ENCODE peak calls at places on chromosomes 16 and 17, in five cellular contexts. One of them, this sample, is unnamed.

GRCh38 chr17:4566785-4567184 is 6.4 kb upstream of the GGT6 start:
- DNase-seq in AG04450: no peak
- DNase-seq in right atrium auricular region: peak; percentile 64
- DNase-seq in A549: peak; percentile 70
- DNase-seq in mammary epithelial cell: peak; percentile 45
- DNase-seq in this sample: peak; percentile 68

GRCh38 chr17:46170609-46171432 is 22.4 kb downstream of the KANSL1 start:
- DNase-seq in AG04450: no peak
- DNase-seq in right atrium auricular region: no peak
- DNase-seq in A549: no peak
- DNase-seq in mammary epithelial cell: no peak
- DNase-seq in this sample: no peak

GRCh38 chr16:55057866-55058265 is 127.2 kb downstream of the IRX5 start:
- DNase-seq in AG04450: no peak
- DNase-seq in right atrium auricular region: no peak
- DNase-seq in A549: no peak
- DNase-seq in mammary epithelial cell: no peak
- DNase-seq in this sample: no peak

GRCh38 chr17:48561894-48562810 is 16.0 kb downstream of the HOXB4 start:
- DNase-seq in AG04450: no peak
- DNase-seq in right atrium auricular region: no peak
- DNase-seq in A549: no peak
- DNase-seq in mammary epithelial cell: no peak
- DNase-seq in this sample: no peak

GRCh38 chr17:38730526-38731379 is 612 bp downstream of the CISD3 start:
- DNase-seq in AG04450: no peak
- DNase-seq in right atrium auricular region: peak; percentile 79
- DNase-seq in A549: peak; percentile 65
- DNase-seq in mammary epithelial cell: peak; percentile 53
- DNase-seq in this sample: peak; percentile 39

GRCh38 chr16:24499193-24499814 is 40.1 kb upstream of the RBBP6 start:
- DNase-seq in AG04450: no peak
- DNase-seq in right atrium auricular region: no peak
- DNase-seq in A549: peak; percentile 57
- DNase-seq in mammary epithelial cell: peak; percentile 39
- DNase-seq in this sample: peak; percentile 53

GRCh38 chr17:3695723-3696411 is at the start of gene P2RX5:
- DNase-seq in AG04450: no peak
- DNase-seq in right atrium auricular region: no peak
- DNase-seq in A549: no peak
- DNase-seq in mammary epithelial cell: peak; percentile 13
- DNase-seq in this sample: peak; percentile 27

GRCh38 chr17:2337811-2338657 is 733 bp downstream of the SGSM2 start:
- DNase-seq in AG04450: no peak
- DNase-seq in right atrium auricular region: no peak
- DNase-seq in A549: peak; percentile 65
- DNase-seq in mammary epithelial cell: peak; percentile 34
- DNase-seq in this sample: peak; percentile 65

GRCh38 chr16:82715160-82715559 is 88.4 kb downstream of the CDH13 start:
- DNase-seq in AG04450: no peak
- DNase-seq in right atrium auricular region: no peak
- DNase-seq in A549: no peak
- DNase-seq in mammary epithelial cell: no peak
- DNase-seq in this sample: no peak

GRCh38 chr16:76956801-76957200 is 234.2 kb upstream of the MON1B start:
- DNase-seq in AG04450: no peak
- DNase-seq in right atrium auricular region: no peak
- DNase-seq in A549: no peak
- DNase-seq in mammary epithelial cell: no peak
- DNase-seq in this sample: no peak

GRCh38 chr16:89657442-89658220 is at the start of the genes CHMP1A and SPATA33:
- DNase-seq in AG04450: peak; percentile 50
- DNase-seq in right atrium auricular region: peak; percentile 85
- DNase-seq in A549: peak; percentile 91
- DNase-seq in mammary epithelial cell: peak; percentile 86
- DNase-seq in this sample: peak; percentile 87

GRCh38 chr16:29876186-29876577 is 13.2 kb upstream of the CDIPT start:
- DNase-seq in AG04450: no peak
- DNase-seq in right atrium auricular region: no peak
- DNase-seq in A549: no peak
- DNase-seq in mammary epithelial cell: no peak
- DNase-seq in this sample: no peak
- H3K4me3 ChIP-seq in AG04450: peak overlapping the region; percentile 44
- H3K4me3 ChIP-seq in right atrium auricular region: peak overlapping the region; percentile 24
- H3K4me3 ChIP-seq in A549: peak overlapping the region; percentile 43
- H3K4me3 ChIP-seq in mammary epithelial cell: no peak overlapping the region
- H3K4me3 ChIP-seq in this sample: no peak overlapping the region

DNA sequence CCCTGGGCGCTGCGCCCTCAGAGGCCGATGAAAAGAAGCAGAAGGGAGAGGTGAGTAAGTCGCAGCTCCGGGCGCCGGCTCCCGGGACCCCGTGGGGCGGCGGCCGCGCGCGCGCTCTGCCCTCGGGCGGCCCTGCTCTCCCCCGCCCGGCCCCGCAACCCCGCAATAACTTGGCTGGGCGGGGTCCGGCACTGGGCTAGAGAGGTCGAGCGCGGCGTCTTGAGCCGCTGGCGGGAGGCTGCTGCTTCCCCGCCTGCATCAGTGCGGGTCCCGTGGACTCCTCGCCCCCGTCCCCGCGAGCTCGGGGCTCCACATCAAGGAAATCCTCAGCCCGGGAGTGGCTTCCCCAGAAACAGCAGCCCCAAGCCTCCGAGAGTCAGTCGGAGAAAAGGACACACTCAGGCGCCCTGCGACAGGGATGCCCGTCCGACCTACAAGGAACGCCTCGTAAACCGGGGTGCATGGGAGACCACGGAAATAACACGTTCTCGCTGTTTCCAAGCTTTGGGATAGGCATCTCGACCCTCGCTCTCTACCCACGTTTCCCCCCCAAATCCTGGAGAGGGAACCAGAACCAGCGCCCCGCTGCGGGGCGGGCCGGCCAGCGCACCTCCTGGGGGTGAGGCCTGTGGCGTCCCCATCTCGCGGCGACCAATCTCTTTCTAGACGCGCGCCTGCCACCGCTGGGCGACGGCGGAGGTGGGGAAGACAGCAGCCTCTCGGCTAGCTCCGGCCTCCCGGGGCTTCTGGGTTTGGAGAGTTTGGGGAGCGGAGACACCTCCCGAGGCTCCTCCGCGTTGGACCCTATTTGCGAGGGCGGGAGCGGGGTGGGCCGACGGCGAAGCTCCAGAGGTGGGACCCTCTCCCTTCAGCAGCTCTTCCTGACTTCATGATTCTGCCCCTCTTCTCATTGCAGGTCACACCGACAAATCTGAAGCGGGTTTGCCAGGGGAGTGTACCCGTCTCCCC is 809 bp upstream of the ABHD15 start:
- DNase-seq in AG04450: no peak
- DNase-seq in right atrium auricular region: peak; percentile 65
- DNase-seq in A549: peak; percentile 85
- DNase-seq in mammary epithelial cell: peak; percentile 59
- DNase-seq in this sample: peak; percentile 54
- TF ChIP-seq CTCF in AG04450: peak; percentile 22
- TF ChIP-seq CTCF in right atrium auricular region: peak; percentile 46
- TF ChIP-seq CTCF in A549: peak; percentile 53
- TF ChIP-seq CTCF in mammary epithelial cell: peak; percentile 12
- TF ChIP-seq CTCF in this sample: peak; percentile 24

GRCh38 chr16:1379863-1380174 is 28.1 kb downstream of the GNPTG start:
- DNase-seq in AG04450: no peak
- DNase-seq in right atrium auricular region: no peak
- DNase-seq in A549: no peak
- DNase-seq in mammary epithelial cell: no peak
- DNase-seq in this sample: no peak

GRCh38 chr16:1378804-1379053 is 27.0 kb downstream of the GNPTG start:
- DNase-seq in AG04450: no peak
- DNase-seq in right atrium auricular region: no peak
- DNase-seq in A549: no peak
- DNase-seq in mammary epithelial cell: no peak
- DNase-seq in this sample: no peak

GRCh38 chr16:1378087-1378803 is 26.5 kb downstream of the GNPTG start:
- DNase-seq in AG04450: no peak
- DNase-seq in right atrium auricular region: no peak
- DNase-seq in A549: no peak
- DNase-seq in mammary epithelial cell: no peak
- DNase-seq in this sample: no peak

GRCh38 chr16:1380195-1380594 is 28.5 kb downstream of the GNPTG start:
- DNase-seq in AG04450: no peak
- DNase-seq in right atrium auricular region: no peak
- DNase-seq in A549: no peak
- DNase-seq in mammary epithelial cell: no peak
- DNase-seq in this sample: no peak

GRCh38 chr16:1379054-1379862 is 27.5 kb downstream of the GNPTG start:
- DNase-seq in AG04450: peak; percentile 13
- DNase-seq in right atrium auricular region: peak; percentile 92
- DNase-seq in A549: peak; percentile 79
- DNase-seq in mammary epithelial cell: peak; percentile 85
- DNase-seq in this sample: peak; percentile 86
- H3K4me3 ChIP-seq in AG04450: peak overlapping the region; percentile 57
- H3K4me3 ChIP-seq in right atrium auricular region: peak overlapping the region; percentile 70
- H3K4me3 ChIP-seq in A549: peak overlapping the region; percentile 70
- H3K4me3 ChIP-seq in mammary epithelial cell: peak overlapping the region; percentile 36
- H3K4me3 ChIP-seq in this sample: peak overlapping the region; percentile 41

GRCh38 chr17:77312786-77313599 is 172.2 kb downstream of the SEC14L1 start:
- DNase-seq in AG04450: peak; percentile 67
- DNase-seq in right atrium auricular region: peak; percentile 86
- DNase-seq in A549: no peak
- DNase-seq in mammary epithelial cell: no peak
- DNase-seq in this sample: no peak
- TF ChIP-seq CTCF in AG04450: no peak
- TF ChIP-seq CTCF in right atrium auricular region: no peak
- TF ChIP-seq CTCF in A549: no peak
- TF ChIP-seq CTCF in mammary epithelial cell: no peak
- TF ChIP-seq CTCF in this sample: no peak

DNA sequence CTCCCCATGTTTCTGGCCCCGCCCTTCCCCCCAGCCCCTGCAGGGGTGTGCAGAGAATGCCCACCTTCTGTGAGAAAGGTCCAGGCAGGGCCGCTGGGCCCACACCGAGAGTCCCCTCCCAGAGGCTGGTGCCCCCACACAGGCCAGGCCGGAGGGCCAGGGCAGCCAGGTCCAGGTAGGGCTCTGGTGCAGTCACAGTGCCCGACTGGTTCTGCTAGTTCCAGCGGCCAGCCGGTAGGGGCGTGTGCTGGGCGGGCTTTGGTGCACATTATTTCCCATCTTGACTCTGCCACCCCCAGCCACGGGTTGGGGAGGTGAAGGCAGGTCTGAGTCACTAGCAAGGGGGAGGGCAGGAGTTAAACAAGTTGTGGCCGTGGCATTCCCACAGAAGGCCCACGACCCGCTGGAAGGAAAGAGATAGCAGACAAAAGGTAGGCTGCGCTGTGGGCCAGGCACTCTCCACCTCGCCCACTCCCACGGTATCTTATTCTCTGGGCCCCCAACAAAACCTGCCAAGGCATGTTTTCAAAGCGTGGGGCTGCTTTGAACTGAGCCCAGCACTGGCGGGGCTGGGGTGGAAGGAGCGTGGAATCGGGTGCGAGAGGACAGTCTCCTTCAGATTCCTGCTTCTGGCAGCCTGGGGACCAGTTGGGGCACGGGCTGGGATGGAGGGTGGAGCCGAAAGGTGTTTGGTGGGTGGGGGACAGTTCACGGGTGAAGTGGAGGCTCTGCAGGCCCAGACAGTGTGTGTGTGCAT is 1.9 kb downstream of the EPN3 start:
- DNase-seq in AG04450: no peak
- DNase-seq in right atrium auricular region: no peak
- DNase-seq in A549: peak; percentile 39
- DNase-seq in mammary epithelial cell: peak; percentile 86
- DNase-seq in this sample: peak; percentile 87
- H3K4me3 ChIP-seq in AG04450: no peak overlapping the region
- H3K4me3 ChIP-seq in right atrium auricular region: peak overlapping the region; percentile 47
- H3K4me3 ChIP-seq in A549: peak overlapping the region; percentile 15
- H3K4me3 ChIP-seq in mammary epithelial cell: peak overlapping the region; percentile 51
- H3K4me3 ChIP-seq in this sample: peak overlapping the region; percentile 77

GRCh38 chr17:56475121-56475520 is 118.4 kb upstream of the NOG start:
- DNase-seq in AG04450: no peak
- DNase-seq in right atrium auricular region: no peak
- DNase-seq in A549: no peak
- DNase-seq in mammary epithelial cell: no peak
- DNase-seq in this sample: no peak

GRCh38 chr17:56481654-56482053 is 111.8 kb upstream of the NOG start:
- DNase-seq in AG04450: no peak
- DNase-seq in right atrium auricular region: no peak
- DNase-seq in A549: no peak
- DNase-seq in mammary epithelial cell: no peak
- DNase-seq in this sample: no peak

GRCh38 chr17:56482229-56482628 is 111.3 kb upstream of the NOG start:
- DNase-seq in AG04450: no peak
- DNase-seq in right atrium auricular region: no peak
- DNase-seq in A549: no peak
- DNase-seq in mammary epithelial cell: no peak
- DNase-seq in this sample: no peak

DNA sequence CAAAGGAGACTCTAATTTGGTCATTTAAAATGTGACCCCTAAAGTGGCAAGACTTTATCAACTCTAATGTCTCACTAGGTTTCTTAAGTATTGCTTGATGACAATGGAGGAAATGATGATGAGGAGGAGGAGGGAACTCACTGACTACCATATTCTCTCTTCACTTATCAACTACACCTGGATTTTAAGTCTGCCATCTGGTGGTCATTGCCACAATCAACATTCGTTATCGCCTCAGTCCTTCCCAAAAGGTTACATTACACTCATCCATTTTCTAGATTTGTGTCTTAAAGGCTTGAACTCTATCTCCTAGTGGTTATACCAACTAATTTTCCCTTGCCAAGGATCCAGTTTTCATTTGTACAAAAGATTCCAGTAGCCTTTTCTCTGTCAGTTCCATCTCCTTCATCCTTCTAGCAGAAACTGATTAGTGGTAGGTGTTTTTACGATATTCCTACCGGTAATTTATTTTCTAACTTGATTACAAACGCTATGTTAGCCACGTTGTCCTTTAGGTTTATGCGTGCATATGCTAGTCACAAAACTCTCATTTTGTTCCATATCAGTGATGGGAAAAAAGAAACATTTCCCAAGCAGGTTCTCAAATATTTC is 114.6 kb upstream of the NOG start:
- DNase-seq in AG04450: no peak
- DNase-seq in right atrium auricular region: no peak
- DNase-seq in A549: peak; percentile 53
- DNase-seq in mammary epithelial cell: peak; percentile 32
- DNase-seq in this sample: peak; percentile 38
- TF ChIP-seq CTCF in AG04450: peak; percentile 57
- TF ChIP-seq CTCF in right atrium auricular region: no peak
- TF ChIP-seq CTCF in A549: peak; percentile 59
- TF ChIP-seq CTCF in mammary epithelial cell: peak; percentile 55
- TF ChIP-seq CTCF in this sample: peak; percentile 52

GRCh38 chr16:3165111-3165822 is 22.7 kb upstream of the OR1F1 start:
- DNase-seq in AG04450: no peak
- DNase-seq in right atrium auricular region: no peak
- DNase-seq in A549: no peak
- DNase-seq in mammary epithelial cell: no peak
- DNase-seq in this sample: no peak
- H3K4me3 ChIP-seq in AG04450: no peak overlapping the region
- H3K4me3 ChIP-seq in right atrium auricular region: peak overlapping the region; percentile 30
- H3K4me3 ChIP-seq in A549: peak overlapping the region; percentile 26
- H3K4me3 ChIP-seq in mammary epithelial cell: no peak overlapping the region
- H3K4me3 ChIP-seq in this sample: no peak overlapping the region

GRCh38 chr16:9946022-9946720 is 236.1 kb downstream of the GRIN2A start:
- DNase-seq in AG04450: no peak
- DNase-seq in right atrium auricular region: no peak
- DNase-seq in A549: no peak
- DNase-seq in mammary epithelial cell: no peak
- DNase-seq in this sample: no peak
- TF ChIP-seq CTCF in AG04450: no peak
- TF ChIP-seq CTCF in right atrium auricular region: no peak
- TF ChIP-seq CTCF in A549: no peak
- TF ChIP-seq CTCF in mammary epithelial cell: no peak
- TF ChIP-seq CTCF in this sample: no peak

GRCh38 chr17:15288859-15289258 is 23.7 kb upstream of the PMP22 start:
- DNase-seq in AG04450: no peak
- DNase-seq in right atrium auricular region: no peak
- DNase-seq in A549: no peak
- DNase-seq in mammary epithelial cell: no peak
- DNase-seq in this sample: no peak
- H3K4me3 ChIP-seq in AG04450: no peak overlapping the region
- H3K4me3 ChIP-seq in right atrium auricular region: no peak overlapping the region
- H3K4me3 ChIP-seq in A549: peak overlapping the region; percentile 33
- H3K4me3 ChIP-seq in mammary epithelial cell: no peak overlapping the region
- H3K4me3 ChIP-seq in this sample: no peak overlapping the region